ENCODE peak calls at places on chromosome 5, in ten cellular contexts. Q, M, B, I, L, N, O, H, E and W are unnamed samples. For H3K4me1, the result is how much of the 10 kb centered on the place peaks cover.

GRCh38 chr5:88503065-88503394 is 234.4 kb upstream of the TMEM161B start:
- DNase-seq in Q (no peak), M (no peak), B (no peak), I (no peak), L (no peak), N (no peak), O (no peak), H (no peak), E (no peak), W (no peak)

GRCh38 chr5:130555429-130555828 is 609.6 kb downstream of the HINT1 start:
- DNase-seq in Q (no peak), M (no peak), B (no peak), I (no peak), L (no peak), N (no peak), O (no peak), H (no peak), E (no peak), W (no peak)

GRCh38 chr5:121974261-121974660 is 12.5 kb downstream of the SRFBP1 start:
- DNase-seq in Q (no peak), M (no peak), B (peak), I (no peak), L (no peak), N (no peak), O (no peak), H (no peak), E (no peak), W (no peak)

GRCh38 chr5:128534729-128535128 is 3.3 kb downstream of the FBN2 start:
- DNase-seq in Q (no peak), M (peak), B (peak), I (no peak), L (no peak), N (no peak), O (no peak), H (no peak), E (no peak), W (peak)

GRCh38 chr5:120749737-120750136 is 285.6 kb downstream of the PRR16 start:
- DNase-seq in Q (no peak), M (no peak), B (no peak), I (no peak), L (no peak), N (no peak), O (no peak), H (no peak), E (no peak), W (no peak)

GRCh38 chr5:10585120-10585915 is 21.4 kb downstream of the ANKRD33B start:
- DNase-seq in Q (no peak), M (no peak), B (no peak), I (no peak), L (no peak), N (no peak), O (no peak), H (no peak), E (no peak), W (no peak)

GRCh38 chr5:3590253-3590966 is 5.2 kb upstream of the IRX1 start:
- DNase-seq in Q (no peak), M (no peak), B (no peak), I (no peak), L (no peak), N (no peak), O (no peak), H (no peak), E (no peak), W (no peak)

GRCh38 chr5:56262269-56262668 is 29.1 kb upstream of the ANKRD55 start:
- DNase-seq in Q (no peak), M (no peak), B (no peak), I (no peak), L (no peak), N (no peak), O (no peak), H (no peak), E (no peak), W (no peak)

GRCh38 chr5:80672140-80672736 is 17.5 kb upstream of the DHFR start:
- DNase-seq in Q (peak), M (peak), B (peak), I (peak), L (peak), N (peak), O (peak), H (peak), E (peak), W (peak)

GRCh38 chr5:8923516-8923915 is 622.4 kb downstream of the SEMA5A start:
- DNase-seq in Q (no peak), M (no peak), B (no peak), I (no peak), L (no peak), N (no peak), O (no peak), H (no peak), E (no peak), W (no peak)

GRCh38 chr5:6673963-6674362 is 39.3 kb upstream of the TENT4A start:
- DNase-seq in Q (no peak), M (no peak), B (no peak), I (no peak), L (no peak), N (no peak), O (no peak), H (no peak), E (no peak), W (no peak)

GRCh38 chr5:38994329-38994927 is 79.8 kb downstream of the RICTOR start:
- DNase-seq in Q (no peak), M (peak), B (peak), I (no peak), L (peak), N (no peak), O (no peak), H (peak), E (peak), W (peak)

GRCh38 chr5:5278201-5278814 is 138.2 kb downstream of the ADAMTS16 start:
- DNase-seq in Q (no peak), M (no peak), B (no peak), I (no peak), L (no peak), N (no peak), O (no peak), H (no peak), E (no peak), W (no peak)

GRCh38 chr5:74272019-74272775 is 368.3 kb downstream of the ENC1 start:
- DNase-seq in Q (no peak), M (no peak), B (peak), I (no peak), L (no peak), N (no peak), O (no peak), H (no peak), E (no peak), W (peak)

GRCh38 chr5:150286820-150287219 is 2.8 kb downstream of the CAMK2A start:
- DNase-seq in Q (no peak), M (no peak), B (no peak), I (no peak), L (peak), N (peak), O (no peak), H (no peak), E (peak), W (no peak)

GRCh38 chr5:109697339-109697738 is 7.6 kb downstream of the MAN2A1 start:
- DNase-seq in Q (no peak), M (no peak), B (no peak), I (no peak), L (no peak), N (no peak), O (no peak), H (no peak), E (no peak), W (no peak)

GRCh38 chr5:116084231-116084630 is 594 bp upstream of the COMMD10 start:
- DNase-seq in Q (no peak), M (peak), B (peak), I (no peak), L (no peak), N (no peak), O (no peak), H (peak), E (peak), W (peak)

GRCh38 chr5:7261049-7261448 is 134.9 kb upstream of the ADCY2 start:
- DNase-seq in Q (no peak), M (no peak), B (peak), I (no peak), L (no peak), N (no peak), O (no peak), H (no peak), E (no peak), W (no peak)

GRCh38 chr5:53194086-53194485 is 84.5 kb upstream of the MOCS2 start:
- DNase-seq in Q (no peak), M (no peak), B (no peak), I (no peak), L (no peak), N (no peak), O (no peak), H (no peak), E (no peak), W (no peak)

GRCh38 chr5:140869555-140869886 is 764 bp downstream of the PCDHA11 start:
- DNase-seq in Q (no peak), M (no peak), B (no peak), I (no peak), L (peak), N (no peak), O (no peak), H (no peak), E (no peak), W (peak)

GRCh38 chr5:41371741-41372140 is 138.7 kb downstream of the PLCXD3 start:
- DNase-seq in Q (no peak), M (no peak), B (peak), I (no peak), L (no peak), N (no peak), O (no peak), H (no peak), E (no peak), W (no peak)

GRCh38 chr5:136035837-136036236 is 7.0 kb downstream of the TGFBI start:
- DNase-seq in Q (no peak), M (no peak), B (peak), I (no peak), L (no peak), N (no peak), O (no peak), H (no peak), E (no peak), W (no peak)

GRCh38 chr5:151030377-151030776 is 10.0 kb downstream of the GPX3 start:
- DNase-seq in Q (no peak), M (no peak), B (no peak), I (peak), L (no peak), N (no peak), O (peak), H (peak), E (peak), W (no peak)

GRCh38 chr5:77181596-77182304 is 28.7 kb upstream of the PDE8B start:
- DNase-seq in Q (no peak), M (no peak), B (no peak), I (no peak), L (no peak), N (peak), O (no peak), H (no peak), E (no peak), W (no peak)

GRCh38 chr5:72788851-72789505 is 27.5 kb upstream of the TNPO1 start:
- DNase-seq in Q (no peak), M (no peak), B (peak), I (no peak), L (no peak), N (no peak), O (no peak), H (no peak), E (no peak), W (no peak)

GRCh38 chr5:560792-561166 is 36.5 kb upstream of the SLC9A3 start:
- DNase-seq in Q (no peak), M (peak), B (no peak), I (no peak), L (no peak), N (no peak), O (no peak), H (no peak), E (no peak), W (no peak)

GRCh38 chr5:96432245-96433065 is 593 bp downstream of the PCSK1 start:
- DNase-seq in Q (no peak), M (no peak), B (peak), I (no peak), L (no peak), N (peak), O (no peak), H (no peak), E (peak), W (no peak)

GRCh38 chr5:34503379-34504346 is 152.5 kb upstream of the RAI14 start:
- DNase-seq in Q (no peak), M (no peak), B (no peak), I (peak), L (no peak), N (no peak), O (no peak), H (no peak), E (no peak), W (no peak)

GRCh38 chr5:37619353-37619752 is 220.5 kb downstream of the GDNF start:
- DNase-seq in Q (no peak), M (no peak), B (peak), I (no peak), L (no peak), N (no peak), O (no peak), H (no peak), E (no peak), W (no peak)

GRCh38 chr5:219492-219891 is 1.4 kb downstream of the SDHA start:
- DNase-seq in Q (peak), M (no peak), B (peak), I (no peak), L (no peak), N (peak), O (no peak), H (no peak), E (peak), W (peak)

GRCh38 chr5:123776761-123777160 is 264.8 kb downstream of the CSNK1G3 start:
- DNase-seq in Q (no peak), M (no peak), B (peak), I (no peak), L (no peak), N (no peak), O (no peak), H (no peak), E (no peak), W (no peak)

GRCh38 chr5:172156541-172156994 is 31.5 kb downstream of the STK10 start:
- DNase-seq in Q (no peak), M (peak), B (no peak), I (peak), L (no peak), N (no peak), O (no peak), H (no peak), E (peak), W (no peak)

GRCh38 chr5:1517838-1518237 is 5.9 kb downstream of the LPCAT1 start:
- DNase-seq in Q (no peak), M (peak), B (no peak), I (peak), L (no peak), N (peak), O (peak), H (peak), E (peak), W (no peak)

GRCh38 chr5:172450861-172451695 is 3.2 kb downstream of the SH3PXD2B start:
- DNase-seq in Q (no peak), M (peak), B (peak), I (no peak), L (no peak), N (peak), O (no peak), H (peak), E (peak), W (no peak)

GRCh38 chr5:79588645-79589044 is 23.6 kb upstream of the TENT2 start:
- DNase-seq in Q (no peak), M (no peak), B (no peak), I (no peak), L (no peak), N (no peak), O (no peak), H (no peak), E (no peak), W (no peak)

GRCh38 chr5:131096774-131097695 is 68.0 kb downstream of the HINT1 start:
- DNase-seq in Q (no peak), M (no peak), B (no peak), I (no peak), L (no peak), N (no peak), O (no peak), H (no peak), E (no peak), W (no peak)

GRCh38 chr5:15585826-15586591 is 86.0 kb downstream of the FBXL7 start:
- DNase-seq in Q (no peak), M (no peak), B (peak), I (no peak), L (no peak), N (no peak), O (no peak), H (no peak), E (no peak), W (no peak)

GRCh38 chr5:164680216-164680615 is 1174.8 kb downstream of the MAT2B start:
- DNase-seq in Q (no peak), M (no peak), B (no peak), I (no peak), L (no peak), N (no peak), O (no peak), H (no peak), E (no peak), W (no peak)

GRCh38 chr5:164680812-164681211 is 1175.4 kb downstream of the MAT2B start:
- DNase-seq in Q (no peak), M (no peak), B (no peak), I (no peak), L (no peak), N (no peak), O (no peak), H (no peak), E (no peak), W (no peak)

DNA sequence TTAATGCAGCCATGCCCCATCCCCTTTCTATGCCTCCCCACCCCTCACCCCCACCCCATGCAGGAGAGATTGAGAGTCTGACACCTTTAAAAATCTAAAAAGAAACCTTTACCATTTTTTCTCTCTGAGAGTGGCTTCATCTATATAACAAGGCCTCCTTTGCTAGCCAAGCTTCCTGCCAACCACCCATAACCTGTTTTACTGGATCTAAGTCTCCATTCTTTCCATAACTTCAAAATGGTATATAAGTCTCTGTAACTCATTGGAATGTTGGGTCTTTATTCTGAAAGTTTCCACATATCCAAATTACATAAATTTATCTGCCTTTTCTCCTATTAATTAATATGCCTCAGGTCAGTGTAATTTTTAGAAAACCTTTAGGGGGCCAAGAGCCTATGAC is 1174.0 kb downstream of the MAT2B start:
- DNase-seq in Q (no peak), M (no peak), B (no peak), I (no peak), L (no peak), N (no peak), O (no peak), H (no peak), E (no peak), W (no peak)
- H3K4me3 ChIP-seq in Q (no peak), M (no peak), B (no peak), I (no peak), L (no peak), N (no peak), O (no peak), H (no peak), E (no peak), W (no peak)

GRCh38 chr5:54990751-54991349 is 5.5 kb upstream of the ESM1 start:
- DNase-seq in Q (no peak), M (no peak), B (peak), I (no peak), L (no peak), N (no peak), O (no peak), H (no peak), E (no peak), W (no peak)
- H3K4me1 ChIP-seq in Q (under half), M (under half), B (under half), I (under half), L (under half), N (under half), O (under half), H (under half), E (under half), W (under half)

GRCh38 chr5:125409496-125410351 is 663.3 kb upstream of the ZNF608 start:
- DNase-seq in Q (no peak), M (no peak), B (peak), I (no peak), L (no peak), N (no peak), O (no peak), H (no peak), E (no peak), W (peak)
- H3K4me3 ChIP-seq in Q (no peak), M (no peak), B (peak), I (no peak), L (no peak), N (peak), O (no peak), H (no peak), E (no peak), W (no peak)

GRCh38 chr5:57839025-57839424 is 356.4 kb upstream of the ACTBL2 start:
- DNase-seq in Q (no peak), M (no peak), B (peak), I (no peak), L (no peak), N (no peak), O (no peak), H (no peak), E (no peak), W (no peak)
- H3K4me1 ChIP-seq in Q (under half), M (under half), B (half or more), I (under half), L (half or more), N (under half), O (under half), H (under half), E (under half), W (under half)

GRCh38 chr5:143499480-143500114 is 96.1 kb upstream of the NR3C1 start:
- DNase-seq in Q (no peak), M (no peak), B (no peak), I (no peak), L (peak), N (no peak), O (no peak), H (no peak), E (no peak), W (no peak)

GRCh38 chr5:143498821-143499220 is 95.3 kb upstream of the NR3C1 start:
- DNase-seq in Q (no peak), M (no peak), B (no peak), I (no peak), L (no peak), N (no peak), O (no peak), H (no peak), E (no peak), W (no peak)

GRCh38 chr5:143505354-143505753 is 101.9 kb upstream of the NR3C1 start:
- DNase-seq in Q (no peak), M (no peak), B (no peak), I (no peak), L (no peak), N (no peak), O (no peak), H (no peak), E (no peak), W (no peak)

GRCh38 chr5:143497749-143498148 is 94.3 kb upstream of the NR3C1 start:
- DNase-seq in Q (no peak), M (no peak), B (no peak), I (no peak), L (no peak), N (no peak), O (no peak), H (no peak), E (no peak), W (no peak)

DNA sequence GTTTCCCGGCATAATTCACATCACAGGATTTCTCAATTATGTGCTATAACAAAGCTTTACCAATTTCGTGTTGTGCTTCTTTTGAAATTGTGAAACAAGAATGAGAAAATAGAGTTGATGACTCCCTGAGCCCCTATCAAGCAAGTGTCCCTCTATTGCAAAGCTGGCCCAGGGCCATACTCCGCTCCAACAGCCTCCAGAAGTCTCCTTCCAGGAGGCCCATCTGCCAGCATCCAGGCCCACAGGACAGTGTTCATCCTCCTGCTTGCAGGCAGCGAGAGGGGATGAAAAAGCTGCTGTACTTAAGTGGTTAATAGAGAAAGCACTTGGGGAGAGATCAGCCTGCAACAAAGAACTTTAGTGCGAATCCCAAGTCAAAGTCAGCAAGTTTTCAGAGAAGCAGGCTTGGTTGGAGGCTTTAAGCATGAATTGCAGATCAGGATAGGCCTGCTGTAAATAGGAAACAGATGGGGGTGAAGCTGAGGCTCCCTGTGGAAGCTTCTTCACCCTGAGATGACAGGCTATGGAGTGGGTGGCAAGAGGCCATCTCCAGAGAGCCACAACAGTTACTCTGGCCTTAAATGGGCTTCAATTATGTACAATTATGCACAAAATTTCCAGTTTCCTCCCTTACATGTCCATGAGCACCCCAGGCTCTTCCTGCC is 97.8 kb upstream of the NR3C1 start:
- DNase-seq in Q (no peak), M (no peak), B (peak), I (no peak), L (no peak), N (no peak), O (no peak), H (no peak), E (no peak), W (no peak)
- H3K4me3 ChIP-seq in Q (no peak), M (no peak), B (no peak), I (no peak), L (no peak), N (no peak), O (no peak), H (no peak), E (no peak), W (no peak)

GRCh38 chr5:14449052-14449661 is 132.4 kb upstream of the OTULINL start:
- DNase-seq in Q (no peak), M (no peak), B (peak), I (no peak), L (no peak), N (no peak), O (no peak), H (peak), E (no peak), W (no peak)
- H3K4me1 ChIP-seq in Q (under half), M (under half), B (half or more), I (half or more), L (under half), N (under half), O (half or more), H (under half), E (under half), W (under half)

DNA sequence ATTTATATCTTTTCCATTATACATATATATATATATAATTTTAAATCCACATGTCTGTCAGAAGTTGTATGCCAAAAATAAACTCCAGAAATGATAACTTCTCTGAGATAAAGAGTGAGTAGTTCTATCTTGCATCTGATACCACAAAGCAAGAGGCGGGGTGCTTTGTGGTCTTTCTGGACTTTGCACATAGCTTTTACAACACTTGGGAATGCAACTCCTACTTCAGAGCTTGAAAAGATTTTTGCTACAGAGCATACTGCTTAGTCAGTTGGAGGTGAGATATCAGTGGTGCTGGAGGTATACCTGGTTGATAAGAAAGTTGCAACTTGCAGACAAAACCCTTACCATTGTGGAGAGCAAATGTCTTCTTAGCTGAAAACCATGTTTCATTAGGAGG is 1384.5 kb upstream of the NUDT12 start:
- DNase-seq in Q (no peak), M (no peak), B (no peak), I (no peak), L (no peak), N (no peak), O (no peak), H (no peak), E (no peak), W (no peak)
- H3K4me3 ChIP-seq in Q (no peak), M (no peak), B (no peak), I (no peak), L (no peak), N (no peak), O (no peak), H (no peak), E (no peak), W (no peak)